ENCODE peak calls at places on chromosomes 1 and 21, in six cellular contexts. R is esophagus squamous epithelium, J is fibroblast of lung, G is prostate gland, D is right cardiac atrium, L is cardiac muscle cell. I is an unnamed sample.
A peak's percentile ranks its signal among the peaks of the same experiment; 100 is the strongest.

GRCh38 chr21:27581168-27581567 is 614.3 kb upstream of the ADAMTS5 start:
- DNase-seq in R (no peak), J (peak; percentile 79), G (no peak), D (no peak), L (no peak), I (no peak)

GRCh38 chr1:202576816-202577215 is 133.4 kb downstream of the SYT2 start:
- DNase-seq in R (no peak), J (peak; percentile 92), G (peak; percentile 41), D (no peak), L (peak; percentile 92), I (peak; percentile 56)

GRCh38 chr1:37556712-37557196 is at the start of gene DNALI1:
- DNase-seq in R (no peak), J (peak; percentile 87), G (peak; percentile 90), D (peak; percentile 90), L (peak; percentile 96), I (no peak)

GRCh38 chr1:214983126-214983869 is 99.2 kb upstream of the KCNK2 start:
- DNase-seq in R (no peak), J (peak; percentile 93), G (no peak), D (no peak), L (peak; percentile 52), I (no peak)

GRCh38 chr1:31272369-31272768 is 24.2 kb downstream of the SNRNP40 start:
- DNase-seq in R (no peak), J (no peak), G (no peak), D (no peak), L (no peak), I (no peak)

GRCh38 chr1:17403081-17403480 is 31.1 kb downstream of the PADI6 start:
- DNase-seq in R (no peak), J (no peak), G (peak; percentile 44), D (no peak), L (no peak), I (peak; percentile 65)

GRCh38 chr1:83839566-83840173 is 159.3 kb downstream of the TTLL7 start:
- DNase-seq in R (no peak), J (no peak), G (no peak), D (no peak), L (peak; percentile 51), I (no peak)

GRCh38 chr1:230236951-230237350 is 169.9 kb downstream of the GALNT2 start:
- DNase-seq in R (no peak), J (peak; percentile 40), G (no peak), D (no peak), L (peak; percentile 56), I (peak; percentile 43)

GRCh38 chr1:100874433-100874832 is 20.2 kb downstream of the EXTL2 start:
- DNase-seq in R (no peak), J (no peak), G (no peak), D (no peak), L (no peak), I (no peak)

GRCh38 chr1:217482356-217483102 is 148.4 kb downstream of the GPATCH2 start:
- DNase-seq in R (no peak), J (peak; percentile 97), G (no peak), D (no peak), L (peak; percentile 78), I (no peak)

GRCh38 chr1:1490633-1491230 is 19.2 kb downstream of the ATAD3B start:
- DNase-seq in R (no peak), J (no peak), G (no peak), D (no peak), L (no peak), I (no peak)

GRCh38 chr1:190940951-190941350 is 463.3 kb upstream of the BRINP3 start:
- DNase-seq in R (no peak), J (no peak), G (no peak), D (no peak), L (no peak), I (no peak)

GRCh38 chr1:244049969-244050834 is 881 bp upstream of the ZBTB18 start:
- DNase-seq in R (no peak), J (no peak), G (peak; percentile 17), D (no peak), L (no peak), I (no peak)

GRCh38 chr1:245263701-245264100 is 108.9 kb downstream of the KIF26B start:
- DNase-seq in R (no peak), J (no peak), G (no peak), D (no peak), L (peak; percentile 61), I (no peak)

GRCh38 chr1:40385437-40386310 is 12.1 kb downstream of the SMAP2 start:
- DNase-seq in R (no peak), J (no peak), G (no peak), D (no peak), L (peak; percentile 34), I (no peak)

GRCh38 chr1:68230901-68231626 is 1.3 kb downstream of the WLS start:
- DNase-seq in R (no peak), J (no peak), G (peak; percentile 20), D (peak; percentile 41), L (peak; percentile 20), I (peak; percentile 5)

GRCh38 chr21:27190601-27191000 is 223.7 kb upstream of the ADAMTS5 start:
- DNase-seq in R (no peak), J (peak; percentile 67), G (peak; percentile 67), D (no peak), L (peak; percentile 38), I (no peak)

GRCh38 chr1:223683586-223684487 is 18.3 kb upstream of the CAPN8 start:
- DNase-seq in R (no peak), J (peak; percentile 45), G (peak; percentile 67), D (peak; percentile 27), L (peak; percentile 70), I (peak; percentile 76)

GRCh38 chr1:205061227-205061626 is 18.2 kb downstream of the CNTN2 start:
- DNase-seq in R (no peak), J (no peak), G (no peak), D (no peak), L (no peak), I (no peak)

GRCh38 chr1:198563578-198563977 is 23.1 kb upstream of the ATP6V1G3 start:
- DNase-seq in R (no peak), J (peak; percentile 59), G (no peak), D (no peak), L (no peak), I (peak; percentile 35)

GRCh38 chr1:3663999-3664699 is 11.8 kb downstream of the TP73 start:
- DNase-seq in R (no peak), J (no peak), G (no peak), D (peak; percentile 13), L (no peak), I (no peak)

GRCh38 chr21:44640761-44641160 is 3.6 kb downstream of the KRTAP10-10 start:
- DNase-seq in R (no peak), J (no peak), G (no peak), D (no peak), L (no peak), I (no peak)

GRCh38 chr21:26845066-26845749 is at the start of gene ADAMTS1:
- DNase-seq in R (no peak), J (peak; percentile 70), G (peak; percentile 68), D (peak; percentile 95), L (peak; percentile 96), I (no peak)

DNA sequence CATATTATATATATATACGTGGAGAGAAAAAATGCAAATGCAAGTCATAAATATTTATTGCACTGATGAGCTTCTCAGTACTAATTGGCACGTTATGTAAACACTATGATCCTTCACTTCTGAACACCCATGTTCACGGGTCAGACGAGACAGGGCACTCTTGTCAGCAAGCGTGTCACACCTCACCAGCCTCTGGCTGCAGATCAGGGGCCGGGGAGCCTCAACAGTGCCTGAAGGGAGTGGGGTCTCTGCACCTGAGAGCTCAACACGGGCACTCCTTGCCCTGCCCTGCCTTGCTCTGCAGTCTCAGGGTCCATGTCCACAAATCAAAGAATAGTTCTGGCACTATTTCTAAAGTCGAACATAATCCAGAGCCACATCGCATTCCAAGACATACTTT is 409 bp upstream of the HIVEP3 start:
- DNase-seq in R (no peak), J (no peak), G (no peak), D (no peak), L (no peak), I (no peak)
- H3K4me3 ChIP-seq in R (no peak overlapping the region), J (no peak overlapping the region), G (no peak overlapping the region), D (no peak overlapping the region), L (no peak overlapping the region), I (peak overlapping the region; percentile 87)

DNA sequence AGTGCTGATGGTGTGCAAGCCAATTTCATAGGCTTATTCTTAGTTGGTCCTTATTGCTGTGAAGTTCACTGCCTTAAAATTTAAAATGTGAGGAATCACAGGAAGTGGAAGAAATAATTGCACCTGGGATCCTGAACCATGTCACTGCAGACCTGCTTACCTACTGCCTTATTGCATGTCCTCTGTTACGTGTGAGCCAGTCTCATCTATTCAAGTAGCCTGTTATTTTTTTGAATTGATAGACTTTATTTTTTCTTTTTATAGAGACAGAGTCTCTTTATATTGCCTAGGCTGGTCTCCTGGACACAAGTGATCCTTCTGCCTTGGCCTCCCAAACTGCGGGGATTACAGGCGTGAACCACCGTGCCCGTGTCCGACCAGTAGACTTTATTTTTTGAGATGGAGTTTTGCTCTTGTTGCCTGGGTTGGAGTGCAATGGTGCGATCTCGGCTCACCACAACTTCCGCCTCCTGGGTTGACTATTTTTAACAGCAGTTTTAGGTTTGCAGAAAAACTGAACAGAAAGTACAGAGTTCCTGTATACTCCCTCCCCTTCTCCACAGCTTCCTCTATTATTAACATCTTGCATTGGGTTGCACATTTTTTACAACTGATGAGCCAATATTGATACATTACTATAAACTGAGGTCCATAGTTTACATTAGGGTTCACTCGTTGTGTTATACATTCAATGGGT is 14.0 kb upstream of the DISC1 start:
- DNase-seq in R (no peak), J (no peak), G (no peak), D (no peak), L (no peak), I (no peak)
- H3K27ac ChIP-seq in R (no peak overlapping the region), J (no peak overlapping the region), G (no peak overlapping the region), D (no peak overlapping the region), L (no peak overlapping the region), I (no peak overlapping the region)

GRCh38 chr1:64932962-64933295 is 33.4 kb downstream of the JAK1 start:
- DNase-seq in R (no peak), J (no peak), G (no peak), D (no peak), L (no peak), I (no peak)
- H3K4me3 ChIP-seq in R (peak overlapping the region; percentile 15), J (peak overlapping the region; percentile 37), G (no peak overlapping the region), D (no peak overlapping the region), L (no peak overlapping the region), I (no peak overlapping the region)

GRCh38 chr1:44810101-44810761 is 1.9 kb downstream of the BTBD19 start:
- DNase-seq in R (no peak), J (peak; percentile 38), G (peak; percentile 66), D (peak; percentile 74), L (peak; percentile 64), I (peak; percentile 48)

GRCh38 chr1:44808938-44809917 is 905 bp downstream of the BTBD19 start:
- DNase-seq in R (peak; percentile 58), J (peak; percentile 86), G (no peak), D (peak; percentile 61), L (peak; percentile 88), I (no peak)

GRCh38 chr1:44811714-44812151 is 3.4 kb downstream of the BTBD19 start:
- DNase-seq in R (no peak), J (peak; percentile 92), G (no peak), D (no peak), L (peak; percentile 59), I (no peak)

GRCh38 chr1:44812822-44813543 is 4.7 kb downstream of the BTBD19 start:
- DNase-seq in R (no peak), J (no peak), G (no peak), D (no peak), L (no peak), I (no peak)

DNA sequence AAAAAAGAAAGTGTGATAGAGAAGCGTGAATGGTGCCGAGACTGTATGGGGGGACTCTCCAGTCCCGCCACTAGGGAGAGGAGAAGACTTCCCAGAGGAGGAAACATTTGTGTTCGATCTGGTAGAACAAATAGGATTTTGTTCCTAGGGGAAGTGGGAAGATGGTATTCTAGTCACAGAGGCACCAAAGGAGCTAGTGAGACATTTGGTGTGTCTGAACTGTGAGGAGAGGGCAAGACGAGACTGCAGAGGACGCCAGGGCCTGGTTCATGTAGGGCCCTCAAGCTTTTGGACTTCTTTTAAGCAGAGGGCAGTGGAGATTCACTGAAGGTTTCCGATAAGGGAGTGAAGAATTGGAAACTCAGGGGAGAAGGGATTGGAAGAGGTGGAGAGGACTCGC is 2.9 kb downstream of the BTBD19 start:
- DNase-seq in R (no peak), J (no peak), G (no peak), D (no peak), L (no peak), I (no peak)
- H3K27ac ChIP-seq in R (peak overlapping the region; percentile 6), J (peak overlapping the region; percentile 82), G (no peak overlapping the region), D (peak overlapping the region; percentile 14), L (peak overlapping the region; percentile 53), I (peak overlapping the region; percentile 17)